ENCODE peak calls at places on chromosomes 1 and 21, in eight cellular contexts. One of them, this sample, is unnamed. For H3K9me3, the result is how much of the 10 kb centered on the place peaks cover.

GRCh38 chr1:46576564-46576963 is 25.1 kb upstream of the KNCN start:
- DNase-seq in neural progenitor cell: no peak
- DNase-seq in Karpas-422: no peak
- DNase-seq in psoas muscle: no peak
- DNase-seq in spleen: no peak
- DNase-seq in mucosa of descending colon: no peak
- DNase-seq in fibroblast of lung: no peak
- DNase-seq in aorta: no peak
- DNase-seq in this sample: no peak

GRCh38 chr1:244326757-244327156 is 125.0 kb downstream of the ADSS2 start:
- DNase-seq in neural progenitor cell: no peak
- DNase-seq in Karpas-422: peak
- DNase-seq in psoas muscle: no peak
- DNase-seq in spleen: no peak
- DNase-seq in mucosa of descending colon: no peak
- DNase-seq in fibroblast of lung: no peak
- DNase-seq in aorta: no peak
- DNase-seq in this sample: no peak

GRCh38 chr21:40466893-40467483 is 380.0 kb downstream of the DSCAM start:
- DNase-seq in neural progenitor cell: peak
- DNase-seq in Karpas-422: peak
- DNase-seq in psoas muscle: no peak
- DNase-seq in spleen: no peak
- DNase-seq in mucosa of descending colon: peak
- DNase-seq in fibroblast of lung: peak
- DNase-seq in aorta: no peak
- DNase-seq in this sample: no peak

GRCh38 chr1:202932476-202932875 is 5.4 kb upstream of the KLHL12 start:
- DNase-seq in neural progenitor cell: no peak
- DNase-seq in Karpas-422: no peak
- DNase-seq in psoas muscle: no peak
- DNase-seq in spleen: no peak
- DNase-seq in mucosa of descending colon: no peak
- DNase-seq in fibroblast of lung: no peak
- DNase-seq in aorta: no peak
- DNase-seq in this sample: no peak

GRCh38 chr1:182446033-182446669 is 3.8 kb upstream of the RGSL1 start:
- DNase-seq in neural progenitor cell: peak
- DNase-seq in Karpas-422: peak
- DNase-seq in psoas muscle: no peak
- DNase-seq in spleen: no peak
- DNase-seq in mucosa of descending colon: peak
- DNase-seq in fibroblast of lung: peak
- DNase-seq in aorta: no peak
- DNase-seq in this sample: no peak

GRCh38 chr1:212488436-212489283 is 55.9 kb downstream of the NENF start:
- DNase-seq in neural progenitor cell: peak
- DNase-seq in Karpas-422: no peak
- DNase-seq in psoas muscle: peak
- DNase-seq in spleen: no peak
- DNase-seq in mucosa of descending colon: peak
- DNase-seq in fibroblast of lung: peak
- DNase-seq in aorta: peak
- DNase-seq in this sample: no peak

GRCh38 chr1:208219659-208220282 is 24.4 kb downstream of the PLXNA2 start:
- DNase-seq in neural progenitor cell: no peak
- DNase-seq in Karpas-422: no peak
- DNase-seq in psoas muscle: peak
- DNase-seq in spleen: no peak
- DNase-seq in mucosa of descending colon: no peak
- DNase-seq in fibroblast of lung: peak
- DNase-seq in aorta: peak
- DNase-seq in this sample: peak

GRCh38 chr1:236421022-236421421 is 26.9 kb downstream of the EDARADD start:
- DNase-seq in neural progenitor cell: no peak
- DNase-seq in Karpas-422: no peak
- DNase-seq in psoas muscle: no peak
- DNase-seq in spleen: no peak
- DNase-seq in mucosa of descending colon: no peak
- DNase-seq in fibroblast of lung: peak
- DNase-seq in aorta: no peak
- DNase-seq in this sample: no peak

GRCh38 chr1:21262282-21263051 is 27.8 kb downstream of the ECE1 start:
- DNase-seq in neural progenitor cell: peak
- DNase-seq in Karpas-422: no peak
- DNase-seq in psoas muscle: peak
- DNase-seq in spleen: no peak
- DNase-seq in mucosa of descending colon: peak
- DNase-seq in fibroblast of lung: peak
- DNase-seq in aorta: peak
- DNase-seq in this sample: no peak

GRCh38 chr21:45319461-45320211 is 31.9 kb upstream of the POFUT2 start:
- DNase-seq in neural progenitor cell: no peak
- DNase-seq in Karpas-422: no peak
- DNase-seq in psoas muscle: peak
- DNase-seq in spleen: peak
- DNase-seq in mucosa of descending colon: no peak
- DNase-seq in fibroblast of lung: peak
- DNase-seq in aorta: peak
- DNase-seq in this sample: no peak

GRCh38 chr1:160376525-160377131 is 9.8 kb downstream of the NHLH1 start:
- DNase-seq in neural progenitor cell: peak
- DNase-seq in Karpas-422: peak
- DNase-seq in psoas muscle: no peak
- DNase-seq in spleen: no peak
- DNase-seq in mucosa of descending colon: peak
- DNase-seq in fibroblast of lung: peak
- DNase-seq in aorta: no peak
- DNase-seq in this sample: no peak

GRCh38 chr1:230105754-230106625 is 39.0 kb downstream of the GALNT2 start:
- DNase-seq in neural progenitor cell: no peak
- DNase-seq in Karpas-422: no peak
- DNase-seq in psoas muscle: no peak
- DNase-seq in spleen: no peak
- DNase-seq in mucosa of descending colon: no peak
- DNase-seq in fibroblast of lung: peak
- DNase-seq in aorta: no peak
- DNase-seq in this sample: no peak

GRCh38 chr21:43315244-43316137 is 111.4 kb downstream of the SIK1 start:
- DNase-seq in neural progenitor cell: no peak
- DNase-seq in Karpas-422: no peak
- DNase-seq in psoas muscle: peak
- DNase-seq in spleen: no peak
- DNase-seq in mucosa of descending colon: no peak
- DNase-seq in fibroblast of lung: no peak
- DNase-seq in aorta: no peak
- DNase-seq in this sample: no peak

GRCh38 chr1:229410370-229410691 is 23.6 kb downstream of the ACTA1 start:
- DNase-seq in neural progenitor cell: no peak
- DNase-seq in Karpas-422: peak
- DNase-seq in psoas muscle: no peak
- DNase-seq in spleen: no peak
- DNase-seq in mucosa of descending colon: no peak
- DNase-seq in fibroblast of lung: no peak
- DNase-seq in aorta: no peak
- DNase-seq in this sample: no peak

GRCh38 chr1:111565957-111566356 is 53.6 kb upstream of the RAP1A start:
- DNase-seq in neural progenitor cell: no peak
- DNase-seq in Karpas-422: no peak
- DNase-seq in psoas muscle: no peak
- DNase-seq in spleen: no peak
- DNase-seq in mucosa of descending colon: peak
- DNase-seq in fibroblast of lung: no peak
- DNase-seq in aorta: no peak
- DNase-seq in this sample: no peak

GRCh38 chr1:8354038-8354437 is 36.1 kb downstream of the SLC45A1 start:
- DNase-seq in neural progenitor cell: no peak
- DNase-seq in Karpas-422: no peak
- DNase-seq in psoas muscle: no peak
- DNase-seq in spleen: no peak
- DNase-seq in mucosa of descending colon: no peak
- DNase-seq in fibroblast of lung: no peak
- DNase-seq in aorta: peak
- DNase-seq in this sample: no peak

GRCh38 chr1:226444901-226445300 is 37.0 kb upstream of the PARP1 start:
- DNase-seq in neural progenitor cell: no peak
- DNase-seq in Karpas-422: peak
- DNase-seq in psoas muscle: no peak
- DNase-seq in spleen: peak
- DNase-seq in mucosa of descending colon: peak
- DNase-seq in fibroblast of lung: no peak
- DNase-seq in aorta: no peak
- DNase-seq in this sample: no peak

DNA sequence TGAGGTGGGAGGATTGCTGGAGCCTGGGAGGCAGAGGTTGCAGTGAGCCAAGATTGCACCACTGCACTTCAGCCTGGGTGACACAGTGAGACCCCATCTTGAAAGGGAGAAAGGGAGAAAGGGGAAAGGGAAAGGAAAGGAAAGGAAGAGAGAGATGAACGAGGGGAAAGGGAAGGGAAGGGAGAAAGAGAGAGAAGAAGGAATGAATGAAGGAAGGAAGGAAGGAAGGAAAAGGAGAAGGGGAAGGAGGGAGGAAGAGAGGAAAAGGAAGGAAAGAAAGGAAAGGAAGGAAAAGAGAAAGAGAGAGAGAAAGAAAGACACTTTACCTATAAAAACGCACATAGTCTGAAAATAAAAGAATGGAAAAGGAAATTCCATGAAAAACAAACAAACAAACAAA is 18.0 kb downstream of the ZNF695 start:
- DNase-seq in neural progenitor cell: no peak
- DNase-seq in Karpas-422: no peak
- DNase-seq in psoas muscle: no peak
- DNase-seq in spleen: no peak
- DNase-seq in mucosa of descending colon: no peak
- DNase-seq in fibroblast of lung: no peak
- DNase-seq in aorta: no peak
- DNase-seq in this sample: no peak
- H3K9me3 ChIP-seq in neural progenitor cell: half or more
- H3K9me3 ChIP-seq in Karpas-422: under half
- H3K9me3 ChIP-seq in psoas muscle: half or more
- H3K9me3 ChIP-seq in spleen: half or more
- H3K9me3 ChIP-seq in mucosa of descending colon: half or more
- H3K9me3 ChIP-seq in fibroblast of lung: under half
- H3K9me3 ChIP-seq in aorta: under half
- H3K9me3 ChIP-seq in this sample: half or more

GRCh38 chr1:57887973-57888491 is 464.2 kb upstream of the DAB1 start:
- DNase-seq in neural progenitor cell: no peak
- DNase-seq in Karpas-422: no peak
- DNase-seq in psoas muscle: no peak
- DNase-seq in spleen: no peak
- DNase-seq in mucosa of descending colon: no peak
- DNase-seq in fibroblast of lung: peak
- DNase-seq in aorta: no peak
- DNase-seq in this sample: no peak
- H3K9me3 ChIP-seq in neural progenitor cell: under half
- H3K9me3 ChIP-seq in Karpas-422: under half
- H3K9me3 ChIP-seq in psoas muscle: under half
- H3K9me3 ChIP-seq in spleen: under half
- H3K9me3 ChIP-seq in mucosa of descending colon: under half
- H3K9me3 ChIP-seq in fibroblast of lung: under half
- H3K9me3 ChIP-seq in aorta: under half
- H3K9me3 ChIP-seq in this sample: under half

GRCh38 chr1:4218619-4219018 is 318.5 kb upstream of the C1orf174 start:
- DNase-seq in neural progenitor cell: no peak
- DNase-seq in Karpas-422: no peak
- DNase-seq in psoas muscle: no peak
- DNase-seq in spleen: no peak
- DNase-seq in mucosa of descending colon: no peak
- DNase-seq in fibroblast of lung: no peak
- DNase-seq in aorta: no peak
- DNase-seq in this sample: no peak

GRCh38 chr1:4221107-4221506 is 321.0 kb upstream of the C1orf174 start:
- DNase-seq in neural progenitor cell: no peak
- DNase-seq in Karpas-422: no peak
- DNase-seq in psoas muscle: no peak
- DNase-seq in spleen: no peak
- DNase-seq in mucosa of descending colon: no peak
- DNase-seq in fibroblast of lung: no peak
- DNase-seq in aorta: no peak
- DNase-seq in this sample: no peak

GRCh38 chr1:4219826-4220225 is 319.8 kb upstream of the C1orf174 start:
- DNase-seq in neural progenitor cell: no peak
- DNase-seq in Karpas-422: no peak
- DNase-seq in psoas muscle: no peak
- DNase-seq in spleen: no peak
- DNase-seq in mucosa of descending colon: no peak
- DNase-seq in fibroblast of lung: no peak
- DNase-seq in aorta: no peak
- DNase-seq in this sample: no peak

GRCh38 chr1:4220362-4220761 is 320.3 kb upstream of the C1orf174 start:
- DNase-seq in neural progenitor cell: no peak
- DNase-seq in Karpas-422: no peak
- DNase-seq in psoas muscle: no peak
- DNase-seq in spleen: no peak
- DNase-seq in mucosa of descending colon: no peak
- DNase-seq in fibroblast of lung: no peak
- DNase-seq in aorta: no peak
- DNase-seq in this sample: no peak

GRCh38 chr1:4219111-4219510 is 319.0 kb upstream of the C1orf174 start:
- DNase-seq in neural progenitor cell: no peak
- DNase-seq in Karpas-422: no peak
- DNase-seq in psoas muscle: no peak
- DNase-seq in spleen: no peak
- DNase-seq in mucosa of descending colon: no peak
- DNase-seq in fibroblast of lung: no peak
- DNase-seq in aorta: no peak
- DNase-seq in this sample: no peak
- H3K9me3 ChIP-seq in neural progenitor cell: under half
- H3K9me3 ChIP-seq in Karpas-422: under half
- H3K9me3 ChIP-seq in psoas muscle: under half
- H3K9me3 ChIP-seq in spleen: under half
- H3K9me3 ChIP-seq in mucosa of descending colon: under half
- H3K9me3 ChIP-seq in fibroblast of lung: under half
- H3K9me3 ChIP-seq in aorta: under half
- H3K9me3 ChIP-seq in this sample: under half

GRCh38 chr1:5273280-5274003 is 619.0 kb downstream of the AJAP1 start:
- DNase-seq in neural progenitor cell: peak
- DNase-seq in Karpas-422: no peak
- DNase-seq in psoas muscle: no peak
- DNase-seq in spleen: peak
- DNase-seq in mucosa of descending colon: no peak
- DNase-seq in fibroblast of lung: no peak
- DNase-seq in aorta: no peak
- DNase-seq in this sample: no peak

GRCh38 chr1:5267603-5268235 is 613.3 kb downstream of the AJAP1 start:
- DNase-seq in neural progenitor cell: peak
- DNase-seq in Karpas-422: peak
- DNase-seq in psoas muscle: no peak
- DNase-seq in spleen: peak
- DNase-seq in mucosa of descending colon: no peak
- DNase-seq in fibroblast of lung: no peak
- DNase-seq in aorta: no peak
- DNase-seq in this sample: no peak

GRCh38 chr1:5265416-5266075 is 611.1 kb downstream of the AJAP1 start:
- DNase-seq in neural progenitor cell: no peak
- DNase-seq in Karpas-422: no peak
- DNase-seq in psoas muscle: no peak
- DNase-seq in spleen: peak
- DNase-seq in mucosa of descending colon: no peak
- DNase-seq in fibroblast of lung: no peak
- DNase-seq in aorta: no peak
- DNase-seq in this sample: no peak

GRCh38 chr1:5269901-5270300 is 615.5 kb downstream of the AJAP1 start:
- DNase-seq in neural progenitor cell: no peak
- DNase-seq in Karpas-422: no peak
- DNase-seq in psoas muscle: no peak
- DNase-seq in spleen: peak
- DNase-seq in mucosa of descending colon: no peak
- DNase-seq in fibroblast of lung: no peak
- DNase-seq in aorta: no peak
- DNase-seq in this sample: no peak

GRCh38 chr1:5271264-5271663 is 616.9 kb downstream of the AJAP1 start:
- DNase-seq in neural progenitor cell: no peak
- DNase-seq in Karpas-422: no peak
- DNase-seq in psoas muscle: no peak
- DNase-seq in spleen: no peak
- DNase-seq in mucosa of descending colon: no peak
- DNase-seq in fibroblast of lung: no peak
- DNase-seq in aorta: no peak
- DNase-seq in this sample: no peak
- H3K9me3 ChIP-seq in neural progenitor cell: under half
- H3K9me3 ChIP-seq in Karpas-422: under half
- H3K9me3 ChIP-seq in psoas muscle: under half
- H3K9me3 ChIP-seq in spleen: under half
- H3K9me3 ChIP-seq in mucosa of descending colon: under half
- H3K9me3 ChIP-seq in fibroblast of lung: under half
- H3K9me3 ChIP-seq in aorta: under half
- H3K9me3 ChIP-seq in this sample: under half